ENCODE peak calls at places on chromosomes 1 and 21, in four cellular contexts. Y is AG04450, P is upper lobe of left lung, V is heart left ventricle. X is an unnamed sample.
A peak's percentile ranks its signal among the peaks of the same experiment; 100 is the strongest.

GRCh38 chr1:157992813-157993178 is 649 bp upstream of the KIRREL1 start:
- DNase-seq in Y (no peak), P (no peak), V (no peak), X (no peak)

GRCh38 chr1:24897263-24898151 is 32.6 kb downstream of the RUNX3 start:
- DNase-seq in Y (no peak), P (peak; percentile 53), V (no peak), X (no peak)

GRCh38 chr1:150567717-150568561 is 11.5 kb downstream of the MCL1 start:
- DNase-seq in Y (peak; percentile 95), P (no peak), V (peak; percentile 79), X (no peak)

GRCh38 chr21:41614456-41615010 is 106.6 kb upstream of the TMPRSS2 start:
- DNase-seq in Y (no peak), P (no peak), V (no peak), X (no peak)

GRCh38 chr1:236734141-236734765 is 48.0 kb downstream of the ACTN2 start:
- DNase-seq in Y (no peak), P (no peak), V (no peak), X (no peak)

GRCh38 chr1:8194481-8195227 is 123.3 kb upstream of the SLC45A1 start:
- DNase-seq in Y (no peak), P (no peak), V (no peak), X (no peak)

GRCh38 chr1:60103186-60103585 is 29.6 kb upstream of the C1orf87 start:
- DNase-seq in Y (no peak), P (no peak), V (no peak), X (no peak)

GRCh38 chr1:47875831-47876586 is 121.2 kb downstream of the TRABD2B start:
- DNase-seq in Y (no peak), P (no peak), V (no peak), X (no peak)

GRCh38 chr1:84353665-84354064 is 44.6 kb upstream of the DNASE2B start:
- DNase-seq in Y (no peak), P (no peak), V (no peak), X (no peak)

GRCh38 chr1:6141601-6142000 is 38.5 kb downstream of the CHD5 start:
- DNase-seq in Y (no peak), P (no peak), V (no peak), X (no peak)

GRCh38 chr1:45846931-45847330 is 43.5 kb downstream of the MAST2 start:
- DNase-seq in Y (no peak), P (no peak), V (no peak), X (no peak)

GRCh38 chr1:67514786-67515185 is 84.6 kb upstream of the SERBP1 start:
- DNase-seq in Y (no peak), P (no peak), V (no peak), X (no peak)

GRCh38 chr21:36193200-36193599 is 36.6 kb downstream of the DOP1B start:
- DNase-seq in Y (no peak), P (no peak), V (no peak), X (no peak)

GRCh38 chr1:29124366-29125236 is 898 bp upstream of the TMEM200B start:
- DNase-seq in Y (peak; percentile 37), P (peak; percentile 95), V (peak; percentile 90), X (peak; percentile 41)

GRCh38 chr1:14780271-14780670 is 181.8 kb downstream of the KAZN start:
- DNase-seq in Y (no peak), P (no peak), V (no peak), X (no peak)

GRCh38 chr1:117795190-117795589 is 134.2 kb downstream of the GDAP2 start:
- DNase-seq in Y (peak; percentile 73), P (no peak), V (peak; percentile 41), X (no peak)

GRCh38 chr1:15882665-15883064 is 35.2 kb downstream of the SPEN start:
- DNase-seq in Y (no peak), P (no peak), V (no peak), X (no peak)

GRCh38 chr1:183567584-183567983 is 22.7 kb downstream of the NCF2 start:
- DNase-seq in Y (no peak), P (no peak), V (peak; percentile 52), X (no peak)

GRCh38 chr1:228664399-228664914 is 70.8 kb upstream of the RHOU start:
- DNase-seq in Y (peak; percentile 13), P (no peak), V (peak; percentile 57), X (peak; percentile 81)

GRCh38 chr1:36536727-36537126 is 54.0 kb upstream of the CSF3R start:
- DNase-seq in Y (no peak), P (no peak), V (no peak), X (no peak)

GRCh38 chr1:24101796-24102580 is 9.9 kb downstream of the MYOM3 start:
- DNase-seq in Y (no peak), P (no peak), V (no peak), X (no peak)

DNA sequence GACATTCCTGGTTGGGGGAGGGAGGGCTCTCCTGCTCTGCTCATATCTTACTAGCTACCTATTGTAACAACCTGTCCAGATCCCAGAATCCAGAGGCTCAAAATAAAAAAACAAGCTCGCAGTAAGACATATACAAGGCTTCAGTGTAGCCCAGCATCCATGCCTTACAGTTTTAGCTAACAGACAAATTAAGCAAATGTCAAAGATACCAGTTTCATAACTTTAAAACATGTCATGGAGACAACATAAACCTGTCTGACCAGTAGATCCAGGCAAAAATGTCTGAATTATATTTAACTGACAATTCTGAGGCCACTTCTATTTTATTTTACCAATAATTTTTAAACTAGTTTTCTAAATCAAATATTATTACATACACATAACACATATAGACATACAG is 167.7 kb upstream of the TNR start:
- DNase-seq in Y (no peak), P (no peak), V (no peak), X (no peak)
- H3K9me3 ChIP-seq in Y (no peaks in the 10 kb centered on the region), P (peaks cover 22% of the 10 kb centered on the region), V (peaks cover 33% of the 10 kb centered on the region), X (peaks cover 29% of the 10 kb centered on the region)

GRCh38 chr1:248818505-248819374 is 7.0 kb downstream of the SH3BP5L start:
- DNase-seq in Y (no peak), P (no peak), V (no peak), X (no peak)

GRCh38 chr1:248817065-248817464 is 8.7 kb downstream of the SH3BP5L start:
- DNase-seq in Y (no peak), P (no peak), V (no peak), X (no peak)

GRCh38 chr1:248815407-248816034 is 10.2 kb downstream of the SH3BP5L start:
- DNase-seq in Y (no peak), P (no peak), V (no peak), X (no peak)

GRCh38 chr1:248814351-248814750 is 11.4 kb downstream of the SH3BP5L start:
- DNase-seq in Y (no peak), P (peak; percentile 50), V (no peak), X (no peak)

DNA sequence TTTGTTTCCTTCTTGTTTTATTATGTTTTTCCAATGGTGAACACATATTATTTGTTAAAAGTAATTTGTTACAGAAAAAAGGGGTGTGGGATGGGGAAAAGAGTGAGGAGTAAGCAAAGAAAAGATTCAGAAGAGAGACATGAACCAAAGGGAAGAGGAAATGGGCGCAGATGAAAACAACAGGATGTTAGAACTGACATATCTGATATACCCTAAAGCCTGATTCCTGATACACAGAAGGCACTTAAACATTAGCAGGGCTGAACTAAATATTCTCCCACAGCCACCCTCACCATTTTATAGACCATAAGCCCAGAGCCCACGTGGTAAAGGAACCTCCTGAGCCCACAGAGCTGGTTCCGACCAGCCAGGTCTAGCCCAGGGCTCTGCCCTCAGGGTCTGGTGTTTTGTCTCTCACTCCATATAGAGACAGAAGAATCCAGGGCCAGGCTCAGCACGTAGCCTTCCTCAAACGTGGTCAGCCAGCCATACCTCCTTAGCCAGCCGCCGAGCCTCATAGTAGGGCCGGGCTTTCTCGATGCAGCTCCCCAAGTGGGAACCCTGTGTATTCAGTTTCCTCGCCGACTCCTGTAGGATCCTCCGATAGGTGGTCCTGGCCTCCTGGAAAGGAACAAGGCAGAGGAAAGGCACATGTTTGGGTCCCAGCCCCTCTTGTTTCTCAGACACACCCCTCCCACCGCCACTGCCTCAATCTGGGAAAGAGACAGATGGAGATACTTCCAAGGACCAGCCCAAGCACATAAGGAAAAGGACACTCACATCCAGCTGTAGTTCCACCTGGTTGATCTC is 9.5 kb downstream of the SH3BP5L start:
- DNase-seq in Y (no peak), P (no peak), V (no peak), X (no peak)
- H3K27ac ChIP-seq in Y (no peak overlapping the region), P (peak overlapping the region; percentile 23), V (peak overlapping the region; percentile 37), X (peak overlapping the region; percentile 66)

GRCh38 chr1:18557621-18558465 is 72.8 kb upstream of the PAX7 start:
- DNase-seq in Y (no peak), P (no peak), V (no peak), X (no peak)

GRCh38 chr1:18554597-18554996 is 73.9 kb downstream of the KLHDC7A start:
- DNase-seq in Y (no peak), P (no peak), V (no peak), X (no peak)

GRCh38 chr1:18554101-18554500 is 73.4 kb downstream of the KLHDC7A start:
- DNase-seq in Y (no peak), P (no peak), V (no peak), X (no peak)

GRCh38 chr1:18555036-18555435 is 74.3 kb downstream of the KLHDC7A start:
- DNase-seq in Y (no peak), P (no peak), V (no peak), X (no peak)

GRCh38 chr1:18556364-18556763 is 74.3 kb upstream of the PAX7 start:
- DNase-seq in Y (no peak), P (no peak), V (no peak), X (no peak)
- TF ChIP-seq CTCF in Y (peak; percentile 49), P (no peak), V (no peak), X (no peak)

DNA sequence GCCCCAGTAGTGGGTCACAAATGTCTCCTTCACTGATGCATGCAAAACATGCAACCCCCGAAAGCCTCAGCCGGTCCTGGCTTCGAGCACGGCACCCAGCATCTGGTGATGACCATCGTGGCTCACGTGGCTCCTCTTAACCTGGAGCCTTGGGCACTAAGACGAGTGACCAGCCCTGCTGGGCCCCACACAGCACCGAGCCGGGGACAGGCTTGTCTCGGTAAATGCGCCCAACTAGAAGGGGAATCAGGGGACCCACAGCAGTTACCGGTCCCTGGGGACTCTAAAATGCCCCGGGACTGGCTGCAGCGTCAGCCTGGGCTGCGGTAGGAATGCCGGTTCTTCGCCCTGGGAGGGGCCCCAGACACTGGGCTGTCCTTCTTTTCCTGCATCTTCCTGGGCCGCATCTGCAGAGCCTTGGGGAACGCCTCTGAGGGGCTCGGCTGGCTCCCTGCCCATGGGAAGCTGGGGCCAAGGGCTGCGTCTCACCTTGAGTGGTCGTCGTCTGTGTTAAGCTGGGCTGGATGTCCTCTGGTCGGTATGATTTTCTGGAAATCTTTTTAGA is 13.1 kb upstream of the TTC34 start:
- DNase-seq in Y (no peak), P (peak; percentile 52), V (no peak), X (no peak)
- H3K9me3 ChIP-seq in Y (peaks cover 91% of the 10 kb centered on the region), P (peaks cover 14% of the 10 kb centered on the region), V (peaks cover 4% of the 10 kb centered on the region), X (no peaks in the 10 kb centered on the region)

GRCh38 chr21:31316488-31317169 is 27.4 kb downstream of the TIAM1 start:
- DNase-seq in Y (no peak), P (no peak), V (no peak), X (no peak)

GRCh38 chr21:31310750-31311149 is 33.3 kb downstream of the TIAM1 start:
- DNase-seq in Y (peak; percentile 43), P (no peak), V (no peak), X (no peak)

GRCh38 chr21:31317688-31318087 is 26.4 kb downstream of the TIAM1 start:
- DNase-seq in Y (no peak), P (no peak), V (no peak), X (no peak)

GRCh38 chr21:31318971-31319370 is 25.1 kb downstream of the TIAM1 start:
- DNase-seq in Y (no peak), P (no peak), V (no peak), X (no peak)

DNA sequence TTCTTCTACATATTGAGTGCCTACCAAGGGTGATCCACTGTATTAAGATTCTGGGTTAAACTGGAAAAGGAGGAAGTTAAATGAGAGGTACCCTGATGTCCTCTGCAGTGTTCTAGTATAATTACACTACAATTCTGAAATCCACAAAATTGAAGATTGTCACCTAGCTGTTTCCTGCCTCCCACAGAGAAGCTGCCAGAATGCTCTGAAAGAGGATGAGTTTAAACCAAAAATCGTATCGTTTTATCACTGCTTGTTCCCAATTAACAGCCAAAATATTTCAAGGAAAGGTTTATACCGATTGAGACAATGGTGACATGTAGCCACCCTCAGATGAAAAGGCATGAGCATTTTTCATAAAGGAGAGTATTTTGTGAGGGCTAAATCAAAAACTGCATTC is 28.0 kb downstream of the TIAM1 start:
- DNase-seq in Y (no peak), P (no peak), V (no peak), X (no peak)
- H3K27ac ChIP-seq in Y (no peak overlapping the region), P (no peak overlapping the region), V (no peak overlapping the region), X (no peak overlapping the region)

X was measured in CD4-positive, alpha-beta T cell.